ENCODE peak calls at places on chromosomes 6 and 20, in four cellular contexts. One of them, this sample, is unnamed.

GRCh38 chr6:122068291-122068769 is 331.1 kb upstream of the HSF2 start:
- DNase-seq in HepG2: no peak
- DNase-seq in K562: no peak
- DNase-seq in GM12878: no peak
- DNase-seq in this sample: no peak

GRCh38 chr6:131029661-131030297 is 33.3 kb downstream of the EPB41L2 start:
- DNase-seq in GM12878: peak; percentile 34
- DNase-seq in HepG2: no peak
- DNase-seq in K562: no peak
- DNase-seq in this sample: peak; percentile 30

GRCh38 chr6:158021814-158022748 is 40.4 kb downstream of the SYNJ2 start:
- DNase-seq in K562: no peak
- DNase-seq in GM12878: no peak
- DNase-seq in HepG2: no peak
- DNase-seq in this sample: no peak

GRCh38 chr6:150596439-150596838 is 3.2 kb upstream of the PLEKHG1 start:
- DNase-seq in HepG2: no peak
- DNase-seq in K562: no peak
- DNase-seq in GM12878: no peak
- DNase-seq in this sample: no peak

GRCh38 chr6:126252154-126252553 is 87.8 kb upstream of the CENPW start:
- DNase-seq in HepG2: no peak
- DNase-seq in GM12878: no peak
- DNase-seq in K562: no peak
- DNase-seq in this sample: peak; percentile 43

GRCh38 chr6:170206317-170206621 is 84.6 kb downstream of the DLL1 start:
- DNase-seq in GM12878: no peak
- DNase-seq in HepG2: no peak
- DNase-seq in K562: no peak
- DNase-seq in this sample: no peak

GRCh38 chr6:16539086-16539931 is 222.0 kb downstream of the ATXN1 start:
- DNase-seq in K562: no peak
- DNase-seq in GM12878: no peak
- DNase-seq in HepG2: peak; percentile 96
- DNase-seq in this sample: no peak

GRCh38 chr20:32674362-32674789 is 635 bp upstream of the C20orf203 start:
- DNase-seq in GM12878: no peak
- DNase-seq in K562: peak; percentile 81
- DNase-seq in HepG2: peak; percentile 64
- DNase-seq in this sample: peak; percentile 94

GRCh38 chr6:110528051-110528929 is 51.9 kb upstream of the SLC22A16 start:
- DNase-seq in HepG2: peak; percentile 62
- DNase-seq in GM12878: peak; percentile 28
- DNase-seq in K562: peak; percentile 60
- DNase-seq in this sample: peak; percentile 70

GRCh38 chr6:4902363-4902762 is 101.5 kb downstream of the RPP40 start:
- DNase-seq in K562: no peak
- DNase-seq in HepG2: no peak
- DNase-seq in GM12878: no peak
- DNase-seq in this sample: no peak

GRCh38 chr6:155107432-155108069 is 112.4 kb downstream of the TIAM2 start:
- DNase-seq in HepG2: no peak
- DNase-seq in K562: no peak
- DNase-seq in GM12878: no peak
- DNase-seq in this sample: no peak

GRCh38 chr6:37691904-37692806 is 5.5 kb downstream of the MDGA1 start:
- DNase-seq in K562: peak; percentile 91
- DNase-seq in GM12878: no peak
- DNase-seq in HepG2: peak; percentile 47
- DNase-seq in this sample: peak; percentile 85

GRCh38 chr6:44456966-44457292 is 69.4 kb downstream of the CDC5L start:
- DNase-seq in GM12878: no peak
- DNase-seq in HepG2: no peak
- DNase-seq in K562: no peak
- DNase-seq in this sample: no peak

GRCh38 chr6:95596021-95596420 is 18.7 kb downstream of the MANEA start:
- DNase-seq in GM12878: no peak
- DNase-seq in HepG2: no peak
- DNase-seq in K562: no peak
- DNase-seq in this sample: no peak

GRCh38 chr20:34515484-34516037 is 661 bp upstream of the DYNLRB1 start:
- DNase-seq in HepG2: peak; percentile 65
- DNase-seq in K562: peak; percentile 66
- DNase-seq in GM12878: peak; percentile 56
- DNase-seq in this sample: peak; percentile 96

GRCh38 chr20:58571942-58572666 is 56.9 kb upstream of the APCDD1L start:
- DNase-seq in GM12878: no peak
- DNase-seq in HepG2: no peak
- DNase-seq in K562: no peak
- DNase-seq in this sample: no peak

GRCh38 chr6:63689421-63689820 is 53.8 kb downstream of the PHF3 start:
- DNase-seq in GM12878: no peak
- DNase-seq in K562: no peak
- DNase-seq in HepG2: no peak
- DNase-seq in this sample: no peak

GRCh38 chr6:159104931-159105330 is 60.1 kb upstream of the TAGAP start:
- DNase-seq in K562: no peak
- DNase-seq in GM12878: no peak
- DNase-seq in HepG2: no peak
- DNase-seq in this sample: no peak

GRCh38 chr6:158744986-158745430 is 74.2 kb downstream of the EZR start:
- DNase-seq in GM12878: no peak
- DNase-seq in K562: no peak
- DNase-seq in HepG2: no peak
- DNase-seq in this sample: no peak

GRCh38 chr20:46894579-46894958 is at the start of gene EYA2:
- DNase-seq in GM12878: no peak
- DNase-seq in HepG2: no peak
- DNase-seq in K562: no peak
- DNase-seq in this sample: peak; percentile 59

GRCh38 chr6:30799210-30799609 is 54.9 kb upstream of the IER3 start:
- DNase-seq in K562: peak; percentile 32
- DNase-seq in GM12878: no peak
- DNase-seq in HepG2: no peak
- DNase-seq in this sample: no peak

GRCh38 chr6:170028629-170029345 is 262.1 kb downstream of the DLL1 start:
- DNase-seq in HepG2: no peak
- DNase-seq in GM12878: no peak
- DNase-seq in K562: no peak
- DNase-seq in this sample: no peak

GRCh38 chr6:147285087-147285855 is 81.1 kb downstream of the STXBP5 start:
- DNase-seq in GM12878: no peak
- DNase-seq in K562: peak; percentile 30
- DNase-seq in HepG2: peak; percentile 46
- DNase-seq in this sample: peak; percentile 68

GRCh38 chr20:19867940-19868371 is 109.9 kb downstream of the RIN2 start:
- DNase-seq in GM12878: no peak
- DNase-seq in HepG2: no peak
- DNase-seq in K562: no peak
- DNase-seq in this sample: no peak

GRCh38 chr20:34945315-34946077 is 10.1 kb downstream of the GSS start:
- DNase-seq in GM12878: no peak
- DNase-seq in K562: no peak
- DNase-seq in HepG2: no peak
- DNase-seq in this sample: no peak

GRCh38 chr6:39054577-39055142 is 6.1 kb downstream of the GLP1R start:
- DNase-seq in K562: no peak
- DNase-seq in GM12878: no peak
- DNase-seq in HepG2: no peak
- DNase-seq in this sample: peak; percentile 28

GRCh38 chr6:112701201-112701600 is 354.1 kb downstream of the RFPL4B start:
- DNase-seq in GM12878: no peak
- DNase-seq in K562: no peak
- DNase-seq in HepG2: no peak
- DNase-seq in this sample: no peak

GRCh38 chr6:15481892-15482291 is 180.9 kb downstream of the DTNBP1 start:
- DNase-seq in GM12878: no peak
- DNase-seq in K562: peak; percentile 82
- DNase-seq in HepG2: no peak
- DNase-seq in this sample: no peak

GRCh38 chr6:143187173-143187908 is 126.7 kb downstream of the AIG1 start:
- DNase-seq in K562: no peak
- DNase-seq in GM12878: no peak
- DNase-seq in HepG2: no peak
- DNase-seq in this sample: no peak

GRCh38 chr6:143193571-143194094 is 132.9 kb downstream of the AIG1 start:
- DNase-seq in K562: no peak
- DNase-seq in HepG2: peak; percentile 22
- DNase-seq in GM12878: no peak
- DNase-seq in this sample: no peak

GRCh38 chr6:143183735-143184134 is 123.0 kb downstream of the AIG1 start:
- DNase-seq in HepG2: no peak
- DNase-seq in K562: no peak
- DNase-seq in GM12878: no peak
- DNase-seq in this sample: no peak

GRCh38 chr6:143192766-143193165 is 132.1 kb downstream of the AIG1 start:
- DNase-seq in GM12878: no peak
- DNase-seq in K562: no peak
- DNase-seq in HepG2: no peak
- DNase-seq in this sample: no peak

DNA sequence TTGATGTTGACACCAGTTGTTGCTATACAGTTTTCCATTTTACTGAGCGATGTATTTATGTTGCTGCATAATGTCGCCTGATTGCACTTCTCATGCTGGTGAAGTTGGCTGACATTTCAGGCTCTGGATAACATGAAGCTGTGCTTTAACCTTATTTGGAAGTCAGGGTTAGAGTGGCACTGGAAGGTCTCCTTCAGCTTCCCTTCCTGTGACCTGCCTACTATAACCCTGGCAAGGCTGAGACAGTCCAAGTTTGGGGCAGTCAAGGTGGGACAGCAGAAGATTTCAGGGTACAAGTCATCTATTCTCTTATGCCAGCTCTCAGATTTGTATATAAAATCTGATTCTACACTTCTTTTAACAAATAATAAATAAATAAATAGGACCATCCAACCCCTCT is 127.6 kb downstream of the AIG1 start:
- DNase-seq in K562: no peak
- DNase-seq in HepG2: no peak
- DNase-seq in GM12878: no peak
- DNase-seq in this sample: no peak
- H3K27ac ChIP-seq in K562: no peak overlapping the region
- H3K27ac ChIP-seq in HepG2: no peak overlapping the region
- H3K27ac ChIP-seq in GM12878: no peak overlapping the region
- H3K27ac ChIP-seq in this sample: no peak overlapping the region

GRCh38 chr6:108745664-108746336 is 102.4 kb upstream of the ARMC2 start:
- DNase-seq in GM12878: no peak
- DNase-seq in K562: no peak
- DNase-seq in HepG2: no peak
- DNase-seq in this sample: no peak

GRCh38 chr6:108746411-108746810 is 101.8 kb upstream of the ARMC2 start:
- DNase-seq in HepG2: no peak
- DNase-seq in K562: no peak
- DNase-seq in GM12878: no peak
- DNase-seq in this sample: no peak

GRCh38 chr6:108748959-108749358 is 99.3 kb upstream of the ARMC2 start:
- DNase-seq in GM12878: no peak
- DNase-seq in HepG2: no peak
- DNase-seq in K562: no peak
- DNase-seq in this sample: no peak

GRCh38 chr6:108746841-108747575 is 101.2 kb upstream of the ARMC2 start:
- DNase-seq in K562: no peak
- DNase-seq in HepG2: no peak
- DNase-seq in GM12878: no peak
- DNase-seq in this sample: no peak

DNA sequence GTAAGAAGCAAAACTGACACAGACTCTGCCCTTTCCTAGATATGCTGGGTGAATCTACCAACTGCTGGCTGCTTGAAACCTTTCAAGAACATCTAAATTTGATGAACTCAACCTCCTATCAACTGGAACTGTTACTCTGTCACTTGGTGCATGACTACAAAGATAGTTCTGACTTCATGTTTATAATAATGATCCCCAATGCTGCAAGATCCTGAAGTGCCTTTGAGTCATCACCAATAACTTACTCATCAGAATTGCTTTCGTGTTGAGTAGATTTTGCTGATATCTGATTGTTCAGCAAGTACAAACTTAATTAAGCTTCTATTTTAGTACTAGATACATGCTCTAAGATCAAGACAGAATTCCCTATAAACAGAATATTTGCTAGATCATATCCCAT is 100.2 kb upstream of the ARMC2 start:
- DNase-seq in K562: no peak
- DNase-seq in GM12878: no peak
- DNase-seq in HepG2: no peak
- DNase-seq in this sample: no peak
- TF ChIP-seq JUNB in K562: no peak
- TF ChIP-seq JUNB in GM12878: no peak
- TF ChIP-seq JUNB in HepG2: no peak
- TF ChIP-seq JUNB in this sample: no peak

GRCh38 chr6:166760288-166760687 is 133.2 kb upstream of the RPS6KA2 start:
- DNase-seq in K562: no peak
- DNase-seq in GM12878: no peak
- DNase-seq in HepG2: no peak
- DNase-seq in this sample: no peak
- H2AFZ ChIP-seq in K562: no peak overlapping the region
- H2AFZ ChIP-seq in GM12878: no peak overlapping the region
- H2AFZ ChIP-seq in HepG2: no peak overlapping the region
- H2AFZ ChIP-seq in this sample: no peak overlapping the region

DNA sequence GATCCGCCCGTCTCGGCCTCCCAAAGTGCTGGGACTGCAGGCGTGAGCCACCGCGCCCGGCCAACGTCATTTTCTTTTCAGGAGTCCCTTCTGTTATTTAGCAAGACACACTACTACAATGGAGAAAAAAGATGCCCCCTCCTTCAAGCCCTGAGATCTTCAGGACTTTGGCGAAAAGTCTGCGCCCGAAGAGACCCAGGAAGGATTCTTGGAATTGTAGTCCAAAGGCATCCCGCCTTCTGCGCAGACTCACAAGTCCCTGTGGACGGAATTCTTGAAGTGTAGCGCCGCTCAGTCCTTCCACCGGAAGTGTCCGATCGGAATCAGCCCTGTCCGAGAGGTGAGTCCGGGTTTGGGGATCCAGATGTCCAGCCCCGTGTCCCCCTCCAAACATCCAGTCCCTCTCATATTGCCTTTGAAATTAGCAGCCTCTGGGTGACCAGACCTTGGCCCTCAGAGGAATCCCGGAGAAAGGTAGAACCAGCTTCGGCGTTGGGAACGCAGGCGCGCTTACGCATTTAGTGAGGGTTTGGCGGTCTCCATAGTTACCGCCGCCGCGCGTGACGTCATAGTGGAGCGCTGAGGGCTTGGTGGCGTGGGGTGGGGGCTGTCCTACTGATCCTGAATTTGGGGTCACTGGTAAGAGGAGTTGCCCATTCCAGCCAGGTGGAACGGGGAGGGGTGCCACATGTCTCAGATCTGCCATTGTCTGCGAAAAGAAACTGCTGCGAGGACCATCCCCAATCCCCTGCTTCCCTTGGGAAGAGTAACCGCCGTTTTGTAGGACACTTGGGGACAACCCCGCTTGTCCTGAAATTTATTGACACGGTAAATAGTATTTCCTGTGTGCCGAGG is 490 bp downstream of the ZNF165 start:
- DNase-seq in GM12878: peak; percentile 91
- DNase-seq in HepG2: peak; percentile 95
- DNase-seq in K562: peak; percentile 92
- DNase-seq in this sample: peak; percentile 97
- H3K27ac ChIP-seq in GM12878: peak overlapping the region; percentile 94
- H3K27ac ChIP-seq in HepG2: peak overlapping the region; percentile 78
- H3K27ac ChIP-seq in K562: peak overlapping the region; percentile 94
- H3K27ac ChIP-seq in this sample: peak overlapping the region; percentile 89

GRCh38 chr6:3283641-3284435 is 25.1 kb downstream of the PSMG4 start:
- DNase-seq in GM12878: no peak
- DNase-seq in K562: no peak
- DNase-seq in HepG2: no peak
- DNase-seq in this sample: no peak
- TF ChIP-seq JUNB in GM12878: no peak
- TF ChIP-seq JUNB in K562: no peak
- TF ChIP-seq JUNB in HepG2: no peak
- TF ChIP-seq JUNB in this sample: no peak

This sample was measured in GM23338.